ENCODE peak calls at places on chromosomes 4 and X, in ten cellular contexts. B is H9, A is upper lobe of left lung, P is mammary epithelial cell, L is Peyer's patch, E is cardiac muscle cell, X is IMR-90, S is colonic mucosa, R is OCI-LY7, G is upper lobe of right lung. W is an unnamed sample.

GRCh38 chrX:108224727-108225455 is 133.3 kb downstream of the ATG4A start:
- DNase-seq in B (peak; percentile 52), A (no peak), P (no peak), L (no peak), E (peak; percentile 52), X (peak; percentile 31), S (no peak), R (peak; percentile 12), G (no peak), W (no peak)

GRCh38 chrX:42385730-42386129 is 392.2 kb downstream of the PPP1R2C start:
- DNase-seq in B (no peak), A (no peak), P (peak; percentile 59), L (no peak), E (no peak), X (no peak), S (no peak), R (no peak), G (no peak), W (peak; percentile 53)

GRCh38 chrX:3403748-3404147 is 57.3 kb upstream of the MXRA5 start:
- DNase-seq in B (no peak), A (no peak), P (no peak), L (no peak), E (peak; percentile 6), X (no peak), S (no peak), R (no peak), G (no peak), W (peak; percentile 18)

GRCh38 chrX:153643431-153644351 is 3.3 kb upstream of the DUSP9 start:
- DNase-seq in B (peak; percentile 28), A (no peak), P (no peak), L (no peak), E (no peak), X (no peak), S (peak; percentile 12), R (no peak), G (peak; percentile 43), W (peak; percentile 31)

GRCh38 chrX:115392871-115393270 is 103.4 kb downstream of the LUZP4 start:
- DNase-seq in B (no peak), A (peak; percentile 32), P (no peak), L (no peak), E (no peak), X (no peak), S (no peak), R (no peak), G (no peak), W (no peak)

GRCh38 chr4:123278755-123279154 is 117.8 kb upstream of the SPRY1 start:
- DNase-seq in B (no peak), A (no peak), P (no peak), L (no peak), E (no peak), X (peak; percentile 51), S (no peak), R (no peak), G (no peak), W (no peak)

GRCh38 chr4:39812500-39812899 is 114.6 kb downstream of the UBE2K start:
- DNase-seq in B (no peak), A (no peak), P (no peak), L (no peak), E (no peak), X (no peak), S (no peak), R (no peak), G (peak; percentile 37), W (no peak)

GRCh38 chr4:14877246-14878220 is 124.7 kb upstream of the CPEB2 start:
- DNase-seq in B (no peak), A (peak; percentile 61), P (no peak), L (no peak), E (peak; percentile 70), X (no peak), S (no peak), R (peak; percentile 20), G (no peak), W (no peak)

GRCh38 chrX:53686151-53686885 is at the start of gene HUWE1:
- DNase-seq in B (peak; percentile 87), A (peak; percentile 78), P (peak; percentile 58), L (peak; percentile 81), E (peak; percentile 76), X (peak; percentile 58), S (peak; percentile 86), R (peak; percentile 85), G (peak; percentile 90), W (peak; percentile 19)

GRCh38 chr4:79295076-79295475 is 30.8 kb downstream of the NAA11 start:
- DNase-seq in B (no peak), A (no peak), P (no peak), L (no peak), E (no peak), X (no peak), S (no peak), R (no peak), G (no peak), W (no peak)

GRCh38 chr4:146049802-146050201 is 111.2 kb upstream of the ZNF827 start:
- DNase-seq in B (no peak), A (no peak), P (no peak), L (peak; percentile 26), E (no peak), X (no peak), S (no peak), R (peak; percentile 95), G (no peak), W (no peak)

GRCh38 chrX:29687687-29688086 is 527.7 kb upstream of the MAGEB2 start:
- DNase-seq in B (no peak), A (no peak), P (peak; percentile 49), L (no peak), E (peak; percentile 71), X (peak; percentile 76), S (no peak), R (no peak), G (no peak), W (no peak)

GRCh38 chr4:150668824-150669223 is 86.9 kb downstream of the MAB21L2 start:
- DNase-seq in B (no peak), A (no peak), P (no peak), L (no peak), E (no peak), X (no peak), S (no peak), R (no peak), G (no peak), W (no peak)
- TF ChIP-seq CTCF in B (peak; percentile 49), A (no peak), P (no peak), L (no peak), E (no peak), X (no peak), S (no peak), R (no peak), G (no peak), W (no peak)

GRCh38 chr4:76011018-76011670 is 3.8 kb upstream of the CXCL9 start:
- DNase-seq in B (peak; percentile 31), A (no peak), P (no peak), L (no peak), E (no peak), X (no peak), S (no peak), R (no peak), G (peak; percentile 61), W (no peak)
- H3K27ac ChIP-seq in B (no peak overlapping the region), A (peak overlapping the region; percentile 41), P (peak overlapping the region; percentile 62), L (peak overlapping the region; percentile 34), E (no peak overlapping the region), X (peak overlapping the region; percentile 85), S (peak overlapping the region; percentile 51), R (no peak overlapping the region), G (peak overlapping the region; percentile 74), W (peak overlapping the region; percentile 84)

GRCh38 chr4:93825551-93826216 is 2.9 kb upstream of the ATOH1 start:
- DNase-seq in B (no peak), A (no peak), P (peak; percentile 8), L (no peak), E (no peak), X (no peak), S (no peak), R (no peak), G (no peak), W (peak; percentile 52)
- H3K4me1 ChIP-seq in B (no peaks in the 10 kb centered on the region), A (peaks cover 29% of the 10 kb centered on the region), P (peaks cover 15% of the 10 kb centered on the region), L (no peaks in the 10 kb centered on the region), E (peaks cover 11% of the 10 kb centered on the region), X (no peaks in the 10 kb centered on the region), S (peaks cover 15% of the 10 kb centered on the region), R (no peaks in the 10 kb centered on the region), G (peaks cover 18% of the 10 kb centered on the region), W (no peaks in the 10 kb centered on the region)

DNA sequence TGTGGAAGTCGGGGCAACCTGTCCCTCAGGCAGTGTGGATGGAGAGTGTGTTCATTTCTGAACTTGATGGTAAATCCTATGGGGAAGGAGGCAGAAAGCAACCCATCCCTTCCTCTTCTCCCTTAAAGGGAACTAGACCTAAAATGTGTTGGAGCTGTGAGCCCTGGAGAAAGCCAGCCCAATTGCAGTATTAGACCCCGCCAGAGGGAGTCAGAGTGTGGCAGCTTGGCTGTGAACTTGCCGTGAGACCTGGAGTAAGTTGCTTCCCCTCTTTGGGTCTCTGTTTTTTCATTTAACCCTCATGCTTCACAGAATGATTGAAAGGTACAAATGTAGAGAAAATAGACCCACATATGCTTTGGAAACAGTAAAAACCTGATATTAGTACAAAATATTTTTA is 108.7 kb upstream of the PAK3 start:
- DNase-seq in B (peak; percentile 64), A (no peak), P (no peak), L (no peak), E (peak; percentile 1), X (no peak), S (no peak), R (no peak), G (no peak), W (no peak)
- TF ChIP-seq CTCF in B (peak; percentile 67), A (no peak), P (peak; percentile 17), L (no peak), E (peak; percentile 18), X (peak; percentile 13), S (no peak), R (no peak), G (no peak), W (peak; percentile 6)

GRCh38 chr4:108398326-108398725 is 222.1 kb upstream of the RPL34 start:
- DNase-seq in B (no peak), A (no peak), P (peak; percentile 35), L (no peak), E (no peak), X (no peak), S (no peak), R (no peak), G (no peak), W (no peak)

GRCh38 chr4:108395786-108396185 is 224.6 kb upstream of the RPL34 start:
- DNase-seq in B (no peak), A (no peak), P (no peak), L (no peak), E (no peak), X (no peak), S (no peak), R (no peak), G (no peak), W (no peak)

GRCh38 chr4:108396900-108397299 is 223.5 kb upstream of the RPL34 start:
- DNase-seq in B (no peak), A (no peak), P (no peak), L (no peak), E (no peak), X (no peak), S (no peak), R (no peak), G (no peak), W (peak; percentile 12)

GRCh38 chr4:108397850-108398249 is 222.5 kb upstream of the RPL34 start:
- DNase-seq in B (no peak), A (no peak), P (no peak), L (no peak), E (no peak), X (no peak), S (no peak), R (no peak), G (no peak), W (no peak)

DNA sequence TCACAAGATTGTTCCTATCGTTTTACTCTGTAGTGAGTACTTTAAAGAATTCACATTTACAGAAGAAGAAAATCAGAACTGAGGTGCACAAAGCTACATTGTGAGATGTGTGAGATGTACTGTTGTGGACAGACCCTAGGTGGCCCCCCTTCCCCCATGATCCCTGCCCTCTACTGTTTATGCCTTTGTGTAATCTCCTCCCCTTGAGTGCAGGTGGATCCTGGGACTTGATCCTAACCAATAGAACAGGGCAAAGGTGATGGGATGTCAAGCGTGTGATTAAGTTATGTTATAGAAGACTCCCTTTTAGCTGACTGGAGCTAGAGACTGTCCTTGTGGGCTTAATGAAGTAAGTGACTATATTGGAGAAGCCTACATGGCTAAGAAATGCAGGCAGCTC is 225.1 kb upstream of the LEF1 start:
- DNase-seq in B (no peak), A (no peak), P (no peak), L (no peak), E (no peak), X (no peak), S (no peak), R (no peak), G (no peak), W (no peak)
- H3K27ac ChIP-seq in B (no peak overlapping the region), A (no peak overlapping the region), P (no peak overlapping the region), L (no peak overlapping the region), E (no peak overlapping the region), X (no peak overlapping the region), S (no peak overlapping the region), R (no peak overlapping the region), G (no peak overlapping the region), W (no peak overlapping the region)

W was measured in foreskin keratinocyte.